ENCODE peak calls at places on chromosomes 3 and 15, in four cellular contexts. J is uterus, F is colonic mucosa, V is mammary epithelial cell. Y is an unnamed sample.

GRCh38 chr3:81837071-81837593 is 75.7 kb upstream of the GBE1 start:
- DNase-seq in F (no peak), J (no peak), V (no peak), Y (no peak)

GRCh38 chr15:75718326-75718725 is 5.7 kb upstream of the CSPG4 start:
- DNase-seq in V (peak), F (no peak), J (peak), Y (no peak)

GRCh38 chr3:125107861-125108567 is 52.2 kb upstream of the HEG1 start:
- DNase-seq in J (no peak), V (peak), F (no peak), Y (no peak)

GRCh38 chr15:100948430-100948762 is 29.2 kb downstream of the LRRK1 start:
- DNase-seq in V (no peak), J (no peak), F (no peak), Y (no peak)

GRCh38 chr3:20125912-20126311 is 60.1 kb downstream of the SGO1 start:
- DNase-seq in J (no peak), V (no peak), F (no peak), Y (no peak)

GRCh38 chr3:51706788-51707731 is at the start of gene GRM2:
- DNase-seq in F (peak), V (peak), J (peak), Y (no peak)

GRCh38 chr3:80643421-80643820 is 875.6 kb upstream of the ROBO1 start:
- DNase-seq in J (no peak), V (no peak), F (no peak), Y (no peak)

GRCh38 chr15:25177955-25178801 is 223.4 kb downstream of the SNRPN start:
- DNase-seq in V (no peak), F (peak), J (peak), Y (peak)

GRCh38 chr3:129624347-129625070 is 18.0 kb upstream of the PLXND1 start:
- DNase-seq in V (no peak), J (no peak), F (peak), Y (peak)

GRCh38 chr15:28914046-28914445 is 28.3 kb downstream of the APBA2 start:
- DNase-seq in F (no peak), V (no peak), J (no peak), Y (no peak)

GRCh38 chr3:180277036-180277435 is 240.3 kb upstream of the PEX5L start:
- DNase-seq in F (no peak), J (no peak), V (no peak), Y (no peak)

GRCh38 chr3:194078046-194078445 is 57.9 kb upstream of the HES1 start:
- DNase-seq in V (no peak), F (no peak), J (no peak), Y (no peak)

GRCh38 chr3:64056616-64057165 is 33.4 kb upstream of the PSMD6 start:
- DNase-seq in J (no peak), F (no peak), V (peak), Y (no peak)

GRCh38 chr3:62911531-62911930 is 36.3 kb upstream of the CADPS start:
- DNase-seq in V (no peak), J (no peak), F (no peak), Y (no peak)

GRCh38 chr3:154718058-154718457 is 288.1 kb upstream of the GPR149 start:
- DNase-seq in V (no peak), J (no peak), F (no peak), Y (no peak)

GRCh38 chr3:102536479-102536878 is 101.7 kb downstream of the ZPLD1 start:
- DNase-seq in V (peak), J (no peak), F (no peak), Y (no peak)

GRCh38 chr3:66362541-66362941 is 138.3 kb downstream of the LRIG1 start:
- DNase-seq in J (no peak), V (no peak), F (no peak), Y (no peak)

GRCh38 chr3:69855436-69856162 is 116.3 kb downstream of the MITF start:
- DNase-seq in V (peak), F (no peak), J (no peak), Y (no peak)

GRCh38 chr3:5309602-5310001 is 122.1 kb downstream of the EDEM1 start:
- DNase-seq in F (no peak), V (no peak), J (no peak), Y (no peak)

GRCh38 chr3:141784096-141784495 is 20.9 kb downstream of the GRK7 start:
- DNase-seq in J (no peak), V (no peak), F (no peak), Y (no peak)

GRCh38 chr3:66795365-66795764 is 202.7 kb upstream of the KBTBD8 start:
- DNase-seq in V (no peak), J (no peak), F (no peak), Y (no peak)

GRCh38 chr3:114545196-114545595 is 251.4 kb downstream of the TIGIT start:
- DNase-seq in V (no peak), J (no peak), F (no peak), Y (no peak)

GRCh38 chr3:81554805-81555204 is 206.6 kb downstream of the GBE1 start:
- DNase-seq in F (no peak), V (no peak), J (no peak), Y (no peak)

GRCh38 chr3:66144792-66145733 is 75.7 kb upstream of the SLC25A26 start:
- DNase-seq in V (peak), J (no peak), F (no peak), Y (no peak)

GRCh38 chr3:158086776-158087175 is 19.4 kb downstream of the SHOX2 start:
- DNase-seq in V (no peak), F (no peak), J (no peak), Y (no peak)

GRCh38 chr3:141795719-141796435 is 32.7 kb downstream of the GRK7 start:
- DNase-seq in V (no peak), J (peak), F (peak), Y (peak)

GRCh38 chr3:129560269-129560787 is 17.4 kb downstream of the H1-8 start:
- DNase-seq in V (no peak), F (peak), J (peak), Y (no peak)

GRCh38 chr3:114741066-114741465 is 406.0 kb downstream of the ZBTB20 start:
- DNase-seq in J (no peak), F (no peak), V (peak), Y (no peak)

GRCh38 chr3:63251499-63251898 is 26.6 kb upstream of the SYNPR start:
- DNase-seq in J (no peak), F (no peak), V (peak), Y (no peak)

GRCh38 chr15:33988384-33988783 is 20.1 kb downstream of the CHRM5 start:
- DNase-seq in F (no peak), J (no peak), V (no peak), Y (no peak)

GRCh38 chr15:97995192-97995591 is 34.7 kb downstream of the ARRDC4 start:
- DNase-seq in V (peak), F (peak), J (no peak), Y (no peak)

GRCh38 chr3:40770046-40770445 is 245.3 kb downstream of the ZNF621 start:
- DNase-seq in V (no peak), F (peak), J (no peak), Y (no peak)

DNA sequence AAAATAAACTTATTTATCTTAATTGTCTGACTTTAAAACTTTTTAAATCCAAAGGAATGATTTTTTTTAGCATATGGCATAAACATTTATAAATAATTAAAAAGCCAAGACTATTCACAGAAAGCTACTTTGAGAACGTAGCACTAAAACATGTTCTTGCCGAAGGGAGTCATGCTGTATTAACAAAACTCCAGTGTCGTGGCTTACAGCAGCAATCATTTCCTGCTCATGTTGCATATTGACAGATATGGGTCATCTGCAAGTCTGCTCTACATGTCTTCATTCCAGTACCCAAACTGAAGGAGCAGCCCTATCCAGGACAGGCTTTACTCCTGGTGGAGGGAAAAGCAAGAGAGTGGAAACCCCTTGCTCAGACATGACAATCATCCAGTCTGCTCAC is 87.5 kb downstream of the NEK11 start:
- DNase-seq in F (no peak), V (no peak), J (no peak), Y (no peak)
- H3K4me3 ChIP-seq in F (no peak), V (no peak), J (no peak), Y (no peak)

GRCh38 chr3:126473292-126474168 is 2.2 kb downstream of the ZXDC start:
- DNase-seq in V (no peak), J (no peak), F (no peak), Y (peak)
- H3K4me3 ChIP-seq in V (no peak), J (peak), F (peak), Y (peak)

GRCh38 chr3:23919628-23920027 is 2.7 kb downstream of the RPL15 start:
- DNase-seq in V (no peak), J (no peak), F (no peak), Y (no peak)
- H3K4me3 ChIP-seq in V (no peak), J (no peak), F (no peak), Y (no peak)

GRCh38 chr15:90202929-90203328 is 1.8 kb downstream of the SEMA4B start:
- DNase-seq in V (no peak), F (no peak), J (no peak), Y (no peak)
- H3K4me3 ChIP-seq in V (peak), F (peak), J (no peak), Y (peak)

Y was measured in Peyer's patch.